ENCODE peak calls at places on chromosome 2, in five cellular contexts. S, W, K, I and X are unnamed samples.

GRCh38 chr2:203328735-203329549 is 748 bp downstream of the ABI2 start:
- DNase-seq in K (no peak), I (no peak), S (peak), W (peak), X (peak)

GRCh38 chr2:8539743-8540551 is 141.9 kb upstream of the ID2 start:
- DNase-seq in W (no peak), S (no peak), I (no peak), K (peak), X (no peak)

GRCh38 chr2:75098856-75099255 is 100.5 kb downstream of the TACR1 start:
- DNase-seq in S (no peak), I (no peak), W (no peak), K (no peak), X (no peak)

GRCh38 chr2:127570282-127571250 is 35.1 kb downstream of the MYO7B start:
- DNase-seq in W (no peak), I (no peak), S (no peak), K (peak), X (no peak)

GRCh38 chr2:23135481-23136100 is 249.4 kb upstream of the KLHL29 start:
- DNase-seq in W (no peak), S (no peak), I (no peak), K (no peak), X (no peak)

GRCh38 chr2:99035920-99036319 is 99.9 kb upstream of the CRACDL start:
- DNase-seq in S (no peak), W (no peak), K (no peak), I (no peak), X (no peak)

GRCh38 chr2:77834360-77835002 is 312.3 kb upstream of the LRRTM4 start:
- DNase-seq in I (no peak), K (no peak), W (no peak), S (no peak), X (no peak)

GRCh38 chr2:54582987-54583386 is 126.9 kb downstream of the SPTBN1 start:
- DNase-seq in W (no peak), K (no peak), S (no peak), I (no peak), X (no peak)

GRCh38 chr2:159516241-159516758 is 100.0 kb downstream of the BAZ2B start:
- DNase-seq in I (no peak), K (no peak), S (peak), W (no peak), X (no peak)

GRCh38 chr2:7835693-7836680 is 845.9 kb upstream of the ID2 start:
- DNase-seq in K (no peak), W (no peak), I (no peak), S (no peak), X (no peak)

GRCh38 chr2:49961346-49961745 is 807.0 kb upstream of the FSHR start:
- DNase-seq in K (no peak), W (no peak), S (no peak), I (no peak), X (no peak)

GRCh38 chr2:188294547-188294946 is 2.9 kb downstream of the GULP1 start:
- DNase-seq in I (no peak), K (no peak), S (no peak), W (no peak), X (no peak)

GRCh38 chr2:146669735-146670134 is 1175.1 kb upstream of the ACVR2A start:
- DNase-seq in S (no peak), K (no peak), I (no peak), W (no peak), X (no peak)

GRCh38 chr2:239912171-239912937 is 112.8 kb downstream of the NDUFA10 start:
- DNase-seq in S (no peak), I (no peak), W (no peak), K (peak), X (no peak)

GRCh38 chr2:31087491-31087890 is 50.7 kb downstream of the GALNT14 start:
- DNase-seq in I (no peak), S (no peak), W (no peak), K (no peak), X (no peak)

GRCh38 chr2:149363953-149364352 is 33.6 kb downstream of the LYPD6 start:
- DNase-seq in I (no peak), K (no peak), S (no peak), W (no peak), X (no peak)

GRCh38 chr2:46574457-46575354 is 95.3 kb downstream of the TMEM247 start:
- DNase-seq in W (no peak), K (no peak), S (no peak), I (no peak), X (no peak)

GRCh38 chr2:205427112-205427511 is 255.2 kb upstream of the NRP2 start:
- DNase-seq in I (no peak), K (no peak), W (no peak), S (no peak), X (no peak)

GRCh38 chr2:58081000-58081399 is 34.4 kb downstream of the VRK2 start:
- DNase-seq in K (no peak), S (no peak), W (no peak), I (no peak), X (no peak)

GRCh38 chr2:96336873-96337272 is 1.3 kb downstream of the NCAPH start:
- DNase-seq in I (no peak), S (no peak), K (no peak), W (no peak), X (no peak)

GRCh38 chr2:9313443-9313842 is 106.8 kb downstream of the ASAP2 start:
- DNase-seq in W (no peak), S (no peak), K (no peak), I (no peak), X (no peak)

GRCh38 chr2:171652411-171652775 is 34.9 kb upstream of the DYNC1I2 start:
- DNase-seq in I (no peak), K (no peak), W (no peak), S (no peak), X (no peak)

GRCh38 chr2:217958206-217958888 is 44.4 kb downstream of the TNS1 start:
- DNase-seq in W (no peak), K (no peak), S (no peak), I (no peak), X (no peak)

GRCh38 chr2:110729106-110729505 is 3.3 kb upstream of the ACOXL start:
- DNase-seq in S (no peak), W (no peak), K (no peak), I (no peak), X (no peak)

GRCh38 chr2:159684796-159685195 is 27.5 kb upstream of the MARCHF7 start:
- DNase-seq in W (no peak), S (no peak), I (no peak), K (no peak), X (peak)

GRCh38 chr2:72129676-72130340 is 17.9 kb downstream of the CYP26B1 start:
- DNase-seq in I (no peak), S (no peak), K (peak), W (no peak), X (no peak)

GRCh38 chr2:6959751-6960150 is 42.5 kb downstream of the RNF144A start:
- DNase-seq in K (peak), S (no peak), I (no peak), W (no peak), X (no peak)

GRCh38 chr2:10584843-10585475 is 104.8 kb downstream of the NOL10 start:
- DNase-seq in I (no peak), K (no peak), S (no peak), W (no peak), X (peak)

GRCh38 chr2:21038403-21039073 is 5.3 kb downstream of the APOB start:
- DNase-seq in K (no peak), I (no peak), W (no peak), S (no peak), X (no peak)

GRCh38 chr2:46298522-46299351 is 1.5 kb downstream of the EPAS1 start:
- DNase-seq in W (no peak), K (peak), S (peak), I (no peak), X (no peak)

GRCh38 chr2:133718688-133719201 is 150.5 kb upstream of the NCKAP5 start:
- DNase-seq in S (no peak), K (no peak), W (no peak), I (no peak), X (no peak)